ENCODE peak calls at places on chromosomes 11 and 22, in six cellular contexts. I is body of pancreas, M is MCF 10A, N is upper lobe of right lung, Y is endodermal cell, U is mucosa of descending colon. G is an unnamed sample.

GRCh38 chr11:2581931-2582435 is 117.8 kb downstream of the KCNQ1OT1 start:
- DNase-seq in I (peak), M (no peak), N (peak), Y (peak), U (no peak), G (peak)

GRCh38 chr11:61080986-61081590 is 21.2 kb upstream of the CD5 start:
- DNase-seq in I (no peak), M (no peak), N (no peak), Y (no peak), U (no peak), G (no peak)

GRCh38 chr11:94117871-94118270 is 10.8 kb upstream of the PANX1 start:
- DNase-seq in I (no peak), M (peak), N (no peak), Y (no peak), U (no peak), G (no peak)

GRCh38 chr22:36806824-36807223 is 10.0 kb downstream of the PVALB start:
- DNase-seq in I (no peak), M (no peak), N (no peak), Y (no peak), U (no peak), G (no peak)

GRCh38 chr22:30253205-30253852 is 6.8 kb upstream of the LIF start:
- DNase-seq in I (peak), M (no peak), N (peak), Y (no peak), U (peak), G (no peak)

GRCh38 chr22:38733329-38734202 is 22.2 kb downstream of the SUN2 start:
- DNase-seq in I (peak), M (peak), N (peak), Y (peak), U (peak), G (peak)

GRCh38 chr11:63478896-63479295 is 12.1 kb downstream of the PLAAT5 start:
- DNase-seq in I (peak), M (peak), N (no peak), Y (peak), U (peak), G (no peak)

GRCh38 chr11:117700551-117700950 is 96.5 kb downstream of the DSCAML1 start:
- DNase-seq in I (no peak), M (peak), N (no peak), Y (no peak), U (no peak), G (no peak)

GRCh38 chr11:128772814-128773213 is 78.9 kb downstream of the FLI1 start:
- DNase-seq in I (peak), M (no peak), N (peak), Y (no peak), U (peak), G (no peak)

GRCh38 chr11:9004310-9004945 is 627 bp upstream of the NRIP3 start:
- DNase-seq in I (no peak), M (no peak), N (peak), Y (peak), U (no peak), G (peak)

GRCh38 chr11:3022300-3022967 is 30.3 kb upstream of the NAP1L4 start:
- DNase-seq in I (no peak), M (peak), N (no peak), Y (no peak), U (no peak), G (no peak)

GRCh38 chr22:50186789-50187523 is 1.2 kb downstream of the TRABD start:
- DNase-seq in I (peak), M (no peak), N (no peak), Y (no peak), U (peak), G (no peak)

GRCh38 chr11:128757235-128757711 is 63.4 kb downstream of the FLI1 start:
- DNase-seq in I (no peak), M (peak), N (no peak), Y (peak), U (peak), G (no peak)

DNA sequence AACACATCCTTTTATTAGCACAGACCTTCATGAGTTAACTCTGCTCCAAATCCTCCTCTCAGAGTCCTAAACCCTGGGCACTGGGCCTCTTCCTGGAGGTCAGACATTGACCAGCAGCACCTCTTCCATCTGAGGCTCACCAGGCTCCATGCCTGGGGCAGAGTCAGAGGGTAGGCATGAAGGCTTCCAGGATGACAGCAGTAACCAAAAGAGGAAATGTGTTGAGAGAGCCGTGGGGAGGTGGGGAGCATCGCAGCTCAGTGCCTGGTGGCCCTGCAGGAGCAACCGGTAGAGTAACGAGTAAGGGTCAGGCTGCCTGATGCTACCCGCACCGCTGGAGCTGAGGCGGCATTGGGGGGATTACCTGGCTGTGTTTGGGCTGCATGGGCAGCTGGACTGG is 9.4 kb upstream of the NAV2 start:
- DNase-seq in I (no peak), M (no peak), N (no peak), Y (no peak), U (no peak), G (no peak)
- TF ChIP-seq CTCF in I (no peak), M (no peak), N (no peak), Y (no peak), U (no peak), G (no peak)

GRCh38 chr11:75576445-75577049 is 14.5 kb downstream of the SERPINH1 start:
- DNase-seq in I (peak), M (no peak), N (peak), Y (peak), U (peak), G (no peak)

GRCh38 chr11:75576017-75576416 is 14.0 kb downstream of the SERPINH1 start:
- DNase-seq in I (no peak), M (no peak), N (no peak), Y (peak), U (no peak), G (no peak)

GRCh38 chr11:75572744-75573143 is 10.7 kb downstream of the SERPINH1 start:
- DNase-seq in I (no peak), M (no peak), N (no peak), Y (no peak), U (no peak), G (no peak)

GRCh38 chr11:75577198-75577597 is 15.1 kb downstream of the SERPINH1 start:
- DNase-seq in I (peak), M (peak), N (peak), Y (peak), U (peak), G (no peak)

GRCh38 chr11:75574698-75575265 is 12.7 kb downstream of the SERPINH1 start:
- DNase-seq in I (no peak), M (no peak), N (no peak), Y (peak), U (no peak), G (no peak)
- TF ChIP-seq CTCF in I (no peak), M (no peak), N (peak), Y (peak), U (no peak), G (peak)

DNA sequence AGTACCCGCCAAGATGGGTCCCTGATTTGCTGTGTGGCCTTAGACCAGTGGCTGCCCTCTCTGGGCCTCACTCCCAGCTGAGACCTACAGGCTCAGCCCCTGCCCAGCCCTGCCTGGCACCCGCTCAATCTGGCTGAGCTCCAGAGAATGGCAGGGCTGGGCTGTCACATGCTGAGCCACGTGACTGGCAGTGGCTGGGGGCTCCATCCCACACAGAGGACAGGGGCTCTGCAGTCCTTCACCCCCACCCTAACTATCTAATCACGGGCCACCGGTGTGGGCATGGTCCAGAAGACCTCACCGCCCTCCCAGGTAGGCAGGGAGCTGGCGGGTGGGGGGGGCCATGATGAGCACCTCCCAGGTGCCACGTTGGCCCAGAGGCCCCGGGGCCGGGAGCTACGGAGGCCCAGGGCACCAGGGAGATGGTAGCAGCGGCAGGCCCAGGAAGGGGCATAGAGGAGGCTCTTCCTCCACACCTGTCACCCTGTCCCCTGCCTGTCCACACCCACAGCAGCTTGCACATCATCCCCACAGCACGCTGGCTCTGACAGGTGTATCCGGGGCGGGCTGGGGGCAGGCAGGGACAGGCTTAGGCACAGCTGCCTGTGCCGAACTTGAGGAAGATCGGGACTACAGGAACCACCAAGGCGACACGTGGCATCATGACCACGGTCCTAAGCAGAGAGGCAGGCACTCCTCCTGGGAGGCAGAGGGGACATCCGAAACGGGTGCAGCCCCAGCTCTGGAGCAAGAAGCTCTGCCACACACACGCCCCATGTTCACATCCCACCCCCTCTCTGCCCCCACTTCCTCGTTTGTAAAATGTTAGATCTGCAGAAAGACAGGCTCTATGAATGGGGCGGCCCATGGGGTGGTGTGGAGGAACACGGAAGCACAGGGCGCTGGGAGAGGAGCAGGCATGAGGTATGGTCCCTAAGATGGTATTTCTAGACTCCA is 1.5 kb upstream of the ALDH3B1 start:
- DNase-seq in I (peak), M (peak), N (peak), Y (no peak), U (peak), G (peak)
- TF ChIP-seq CTCF in I (no peak), M (no peak), N (no peak), Y (no peak), U (no peak), G (no peak)

GRCh38 chr11:1276866-1277615 is 32.4 kb downstream of the TOLLIP start:
- DNase-seq in I (no peak), M (no peak), N (no peak), Y (no peak), U (no peak), G (no peak)

GRCh38 chr11:1276061-1276790 is 33.2 kb downstream of the TOLLIP start:
- DNase-seq in I (no peak), M (no peak), N (no peak), Y (no peak), U (no peak), G (no peak)

GRCh38 chr11:1275021-1275420 is 34.4 kb downstream of the TOLLIP start:
- DNase-seq in I (no peak), M (no peak), N (no peak), Y (no peak), U (no peak), G (no peak)

GRCh38 chr11:1272531-1272930 is 36.9 kb downstream of the TOLLIP start:
- DNase-seq in I (no peak), M (no peak), N (no peak), Y (no peak), U (no peak), G (no peak)

GRCh38 chr11:1274501-1274900 is 34.9 kb downstream of the TOLLIP start:
- DNase-seq in I (no peak), M (no peak), N (no peak), Y (no peak), U (no peak), G (no peak)
- TF ChIP-seq CTCF in I (no peak), M (no peak), N (no peak), Y (no peak), U (no peak), G (no peak)

GRCh38 chr11:70251583-70252285 is 18.8 kb upstream of the PPFIA1 start:
- DNase-seq in I (no peak), M (peak), N (no peak), Y (no peak), U (no peak), G (no peak)

GRCh38 chr11:70247710-70248072 is 22.8 kb upstream of the PPFIA1 start:
- DNase-seq in I (no peak), M (peak), N (no peak), Y (no peak), U (no peak), G (no peak)

GRCh38 chr11:70247042-70247709 is 23.3 kb upstream of the PPFIA1 start:
- DNase-seq in I (no peak), M (peak), N (no peak), Y (no peak), U (no peak), G (no peak)

GRCh38 chr11:70252844-70253243 is 17.6 kb upstream of the PPFIA1 start:
- DNase-seq in I (no peak), M (no peak), N (no peak), Y (no peak), U (no peak), G (no peak)

DNA sequence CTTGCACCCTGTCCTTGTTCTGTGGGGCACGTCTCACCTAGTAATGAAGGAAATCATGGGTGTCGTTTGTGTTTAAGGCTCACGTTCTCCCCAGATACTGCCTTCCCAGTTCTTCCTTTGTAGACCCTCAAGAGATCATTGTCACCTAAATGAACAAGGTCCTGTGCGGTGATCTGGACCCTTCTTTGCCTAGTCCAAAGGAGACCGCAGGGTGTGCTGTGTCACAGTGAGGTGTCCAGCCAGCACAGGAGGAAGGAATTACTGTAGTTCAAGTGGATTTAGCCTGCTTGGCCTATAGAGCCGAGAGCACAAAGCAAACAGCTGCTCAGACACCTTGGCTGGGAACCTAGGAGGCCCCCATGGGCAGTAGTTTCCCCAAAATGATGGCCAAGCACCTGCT is 19.6 kb upstream of the PPFIA1 start:
- DNase-seq in I (no peak), M (no peak), N (no peak), Y (no peak), U (no peak), G (no peak)
- TF ChIP-seq CTCF in I (no peak), M (no peak), N (no peak), Y (no peak), U (no peak), G (no peak)

GRCh38 chr11:68950776-68951175 is 30.0 kb downstream of the MRGPRD start:
- DNase-seq in I (no peak), M (no peak), N (no peak), Y (no peak), U (no peak), G (no peak)

GRCh38 chr11:68948948-68949347 is 31.8 kb downstream of the MRGPRD start:
- DNase-seq in I (no peak), M (no peak), N (no peak), Y (no peak), U (no peak), G (no peak)

GRCh38 chr11:68948496-68948895 is 32.3 kb downstream of the MRGPRD start:
- DNase-seq in I (no peak), M (no peak), N (no peak), Y (no peak), U (no peak), G (no peak)

GRCh38 chr11:68947151-68947550 is 33.6 kb downstream of the MRGPRD start:
- DNase-seq in I (no peak), M (no peak), N (no peak), Y (no peak), U (no peak), G (no peak)

DNA sequence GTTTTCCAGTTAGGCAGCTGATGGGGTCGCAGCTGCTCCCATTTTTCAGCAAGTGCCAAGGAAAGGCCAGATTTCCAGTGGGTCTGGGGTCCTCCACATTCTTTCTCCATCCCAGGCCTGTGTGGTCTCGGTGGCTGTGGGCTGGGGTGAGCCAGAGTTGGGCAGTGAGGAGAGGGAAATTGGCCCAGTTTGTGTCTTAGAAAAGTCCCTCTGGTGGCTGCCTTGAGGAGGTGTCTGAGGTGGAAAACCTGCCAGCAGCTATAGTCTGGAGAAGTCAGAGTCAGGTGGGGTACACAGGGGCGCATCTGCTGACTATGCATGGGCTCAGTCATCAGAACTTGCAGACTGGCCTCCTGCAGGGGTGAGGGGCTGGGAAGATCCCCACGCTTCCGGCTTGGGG is 30.5 kb downstream of the MRGPRD start:
- DNase-seq in I (no peak), M (peak), N (no peak), Y (peak), U (no peak), G (no peak)
- TF ChIP-seq CTCF in I (no peak), M (peak), N (no peak), Y (peak), U (no peak), G (peak)

GRCh38 chr11:31240340-31240904 is 129.1 kb downstream of the DCDC1 start:
- DNase-seq in I (peak), M (peak), N (no peak), Y (peak), U (peak), G (no peak)
- TF ChIP-seq CTCF in I (peak), M (peak), N (peak), Y (peak), U (no peak), G (peak)

DNA sequence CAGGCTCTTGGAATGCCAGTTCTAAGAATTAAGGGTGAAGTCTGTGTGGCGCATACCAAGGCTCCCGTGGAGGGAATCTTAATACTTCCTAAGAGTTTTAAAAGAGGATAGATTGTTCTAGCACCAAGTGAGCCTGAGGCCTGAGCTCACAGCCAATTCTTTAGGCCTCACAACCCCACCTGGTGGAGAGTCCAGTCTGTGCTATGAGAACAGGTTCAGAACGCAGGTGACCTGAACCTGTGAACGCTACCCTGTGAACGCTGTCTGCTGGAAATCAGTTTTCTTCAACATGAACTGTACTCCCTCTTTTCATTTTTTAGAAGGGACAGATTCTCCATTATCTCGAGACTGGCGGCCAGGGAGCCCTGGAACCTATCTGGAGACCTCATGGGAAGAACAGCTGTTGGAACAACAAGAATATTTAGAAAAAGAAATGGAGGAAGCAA is 43.2 kb upstream of the DLAT start:
- DNase-seq in I (peak), M (peak), N (peak), Y (peak), U (peak), G (no peak)
- TF ChIP-seq CTCF in I (peak), M (peak), N (peak), Y (peak), U (peak), G (peak)

DNA sequence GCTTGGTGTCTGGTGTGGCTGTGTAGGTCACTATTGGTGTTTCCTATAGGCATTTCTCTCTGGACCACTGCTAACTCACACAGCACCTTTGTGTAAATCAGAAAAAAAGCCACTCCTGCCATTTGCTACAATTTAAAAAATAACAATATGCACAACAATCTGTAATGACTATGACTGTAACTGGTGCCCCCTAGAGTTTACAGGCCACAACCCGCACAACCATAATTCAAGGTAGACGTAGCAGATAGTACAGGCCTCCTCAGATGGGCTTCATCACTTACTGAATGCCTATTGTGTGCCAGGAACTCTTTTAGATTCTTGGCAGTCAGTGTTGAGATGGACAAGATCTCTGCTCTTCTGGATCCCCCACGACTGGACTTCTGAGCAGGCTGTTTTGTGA is 47.7 kb downstream of the SYT9 start:
- DNase-seq in I (no peak), M (no peak), N (no peak), Y (no peak), U (no peak), G (no peak)
- TF ChIP-seq CTCF in I (no peak), M (no peak), N (no peak), Y (peak), U (no peak), G (no peak)